ENCODE peak calls at places on chromosomes 13 and 19, in four cellular contexts. D, W, V and Y are unnamed samples.

GRCh38 chr13:40221460-40222201 is 444.8 kb downstream of the FOXO1 start:
- DNase-seq in V (peak), W (peak), D (peak), Y (no peak)

GRCh38 chr19:4130635-4131438 is 6.9 kb upstream of the MAP2K2 start:
- DNase-seq in V (no peak), D (no peak), W (peak), Y (no peak)

GRCh38 chr19:3407556-3408516 is 41.5 kb downstream of the NFIC start:
- DNase-seq in W (peak), V (peak), D (no peak), Y (no peak)

GRCh38 chr19:36032251-36033104 is at the start of gene CLIP3:
- DNase-seq in D (peak), V (peak), W (peak), Y (peak)

GRCh38 chr13:31909889-31910551 is 121.6 kb upstream of the FRY start:
- DNase-seq in D (peak), W (peak), V (peak), Y (no peak)

GRCh38 chr13:98108330-98108729 is 34.6 kb upstream of the FARP1 start:
- DNase-seq in V (no peak), D (no peak), W (peak), Y (no peak)

GRCh38 chr13:81726037-81726726 is 1385.3 kb upstream of the SPRY2 start:
- DNase-seq in W (no peak), D (no peak), V (no peak), Y (no peak)

GRCh38 chr19:29962777-29963176 is 20.7 kb downstream of the URI1 start:
- DNase-seq in V (no peak), D (no peak), W (no peak), Y (no peak)

GRCh38 chr19:49850221-49850486 is 805 bp upstream of the PTOV1 start:
- DNase-seq in D (no peak), W (no peak), V (peak), Y (no peak)

GRCh38 chr19:38917516-38917915 is 5.5 kb upstream of the CCER2 start:
- DNase-seq in D (no peak), W (no peak), V (no peak), Y (no peak)

GRCh38 chr19:9881720-9882119 is 46.6 kb downstream of the PIN1 start:
- DNase-seq in W (no peak), V (no peak), D (no peak), Y (no peak)

GRCh38 chr19:9883231-9883758 is 48.2 kb downstream of the PIN1 start:
- DNase-seq in V (no peak), D (no peak), W (peak), Y (no peak)

GRCh38 chr19:9883764-9884163 is 48.6 kb downstream of the PIN1 start:
- DNase-seq in D (no peak), W (no peak), V (no peak), Y (no peak)

DNA sequence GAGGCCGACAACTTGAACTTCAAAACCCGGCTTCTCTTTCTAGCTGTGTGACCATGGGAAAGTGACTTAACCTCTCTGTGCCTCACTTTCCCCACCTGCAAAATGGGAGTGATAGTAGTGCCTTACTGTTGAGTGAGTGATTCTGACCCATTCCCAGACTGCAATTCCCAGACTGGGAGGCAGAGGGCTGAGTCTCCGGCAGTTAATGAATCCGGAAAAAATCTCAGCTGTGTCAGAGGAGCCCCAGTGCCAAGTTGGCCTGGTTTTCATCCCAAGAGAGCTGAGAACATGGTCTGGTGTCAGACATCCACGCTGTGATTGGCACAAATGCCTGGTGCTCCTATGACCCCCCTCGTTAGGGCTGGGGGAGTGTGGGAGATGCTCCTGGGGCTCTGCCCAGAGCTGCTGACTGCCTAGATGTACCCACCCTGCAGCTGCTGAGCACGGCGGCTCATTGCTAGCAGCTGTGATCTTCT is 50.0 kb downstream of the PIN1 start:
- DNase-seq in D (no peak), V (peak), W (peak), Y (no peak)
- H3K4me3 ChIP-seq in D (no peak), V (no peak), W (no peak), Y (no peak)

GRCh38 chr13:51246005-51246404 is 23.8 kb downstream of the FAM124A start:
- DNase-seq in D (no peak), W (no peak), V (no peak), Y (no peak)

GRCh38 chr13:51245583-51245982 is 23.4 kb downstream of the FAM124A start:
- DNase-seq in W (no peak), V (no peak), D (no peak), Y (no peak)

GRCh38 chr13:51243832-51244231 is 21.6 kb downstream of the FAM124A start:
- DNase-seq in D (no peak), W (no peak), V (no peak), Y (no peak)

GRCh38 chr13:51243227-51243626 is 21.0 kb downstream of the FAM124A start:
- DNase-seq in W (no peak), D (no peak), V (no peak), Y (no peak)

GRCh38 chr13:51244637-51245405 is 22.6 kb downstream of the FAM124A start:
- DNase-seq in W (no peak), D (no peak), V (no peak), Y (no peak)
- H3K4me3 ChIP-seq in W (no peak), D (no peak), V (no peak), Y (no peak)

GRCh38 chr19:21321134-21321533 is 8.1 kb downstream of the ZNF708 start:
- DNase-seq in D (no peak), W (no peak), V (no peak), Y (no peak)
- H3K4me3 ChIP-seq in D (no peak), W (no peak), V (no peak), Y (no peak)

GRCh38 chr13:39034085-39034484 is 3.8 kb downstream of the PROSER1 start:
- DNase-seq in W (no peak), D (no peak), V (no peak), Y (no peak)

GRCh38 chr13:39035799-39036198 is 2.1 kb downstream of the PROSER1 start:
- DNase-seq in W (no peak), V (no peak), D (no peak), Y (no peak)

GRCh38 chr13:39037410-39037879 is 444 bp downstream of the PROSER1 start:
- DNase-seq in V (no peak), D (no peak), W (no peak), Y (no peak)

GRCh38 chr13:39036212-39036611 is 1.7 kb downstream of the PROSER1 start:
- DNase-seq in W (peak), D (no peak), V (no peak), Y (no peak)

DNA sequence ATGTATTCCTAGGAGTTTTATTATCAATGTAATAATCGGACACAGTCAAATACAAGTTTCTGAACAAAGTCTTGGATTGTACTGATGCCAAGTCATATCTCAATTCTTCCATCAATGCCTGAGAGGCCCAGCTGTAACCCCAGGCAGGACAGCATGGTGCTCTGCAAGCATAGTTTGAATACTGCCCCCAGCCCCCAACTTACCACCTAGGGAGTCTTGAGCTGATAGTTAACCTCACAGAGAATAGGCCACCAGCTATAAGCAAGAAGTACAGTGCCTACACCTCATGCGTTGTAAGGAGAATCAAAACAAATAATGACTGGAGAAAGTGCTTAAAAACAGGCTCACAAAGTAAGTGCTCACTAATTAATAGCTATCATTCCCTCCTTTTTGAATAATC is 2.7 kb downstream of the PROSER1 start:
- DNase-seq in W (no peak), V (no peak), D (no peak), Y (no peak)
- H3K4me3 ChIP-seq in W (peak), V (no peak), D (peak), Y (peak)

GRCh38 chr19:17304386-17305047 is 1.2 kb upstream of the MRPL34 start:
- DNase-seq in D (no peak), V (peak), W (no peak), Y (no peak)

GRCh38 chr19:17302391-17303166 is 646 bp downstream of the ABHD8 start:
- DNase-seq in W (no peak), D (peak), V (peak), Y (no peak)

GRCh38 chr19:17305211-17305516 is 508 bp upstream of the MRPL34 start:
- DNase-seq in W (no peak), V (no peak), D (no peak), Y (no peak)

GRCh38 chr19:17303167-17303939 is at the start of gene ABHD8:
- DNase-seq in W (peak), D (peak), V (peak), Y (peak)

DNA sequence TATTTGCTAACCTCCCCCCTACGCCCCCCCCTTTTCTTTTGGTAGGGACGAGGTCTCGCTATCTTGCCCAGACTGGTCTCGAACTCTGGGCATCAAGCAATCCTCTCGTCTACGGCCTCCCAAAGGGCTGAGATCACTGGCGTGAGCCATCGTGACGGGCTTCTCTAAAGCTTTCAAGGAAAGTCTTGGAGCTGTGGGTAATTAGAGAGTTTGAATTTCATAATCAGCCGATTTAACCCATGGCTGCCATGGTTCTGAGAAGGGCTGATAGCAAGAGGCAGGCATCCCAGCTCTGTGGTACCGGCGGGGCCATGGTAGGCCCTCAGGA is 679 bp upstream of the ABHD8 start:
- DNase-seq in D (no peak), V (peak), W (no peak), Y (no peak)
- H3K4me3 ChIP-seq in D (peak), V (no peak), W (no peak), Y (no peak)

GRCh38 chr19:8610041-8610927 is at the start of gene ADAMTS10:
- DNase-seq in V (peak), W (peak), D (peak), Y (no peak)
- H3K4me3 ChIP-seq in V (peak), W (peak), D (peak), Y (no peak)